ENCODE peak calls at places on chromosome 3, in ten cellular contexts. R, S, F, T, E, W, I, A, Y and K are unnamed samples.

GRCh38 chr3:94184781-94185180 is 121.9 kb downstream of the NSUN3 start:
- DNase-seq in R (no peak), S (no peak), F (no peak), T (no peak), E (peak), W (no peak), I (no peak), A (peak), Y (no peak), K (peak)

GRCh38 chr3:195441051-195441450 is 1.8 kb downstream of the ACAP2 start:
- DNase-seq in R (no peak), S (no peak), F (no peak), T (peak), E (no peak), W (no peak), I (no peak), A (no peak), Y (no peak), K (no peak)

GRCh38 chr3:172135766-172136729 is 96.7 kb downstream of the FNDC3B start:
- DNase-seq in R (no peak), S (no peak), F (no peak), T (peak), E (no peak), W (no peak), I (no peak), A (peak), Y (no peak), K (peak)

GRCh38 chr3:52299815-52300611 is 12.4 kb downstream of the GLYCTK start:
- DNase-seq in R (no peak), S (no peak), F (no peak), T (no peak), E (no peak), W (no peak), I (no peak), A (peak), Y (peak), K (no peak)

GRCh38 chr3:169966951-169967915 is 626 bp downstream of the SEC62 start:
- DNase-seq in R (peak), S (peak), F (no peak), T (peak), E (peak), W (peak), I (peak), A (peak), Y (peak), K (peak)

GRCh38 chr3:89113344-89113743 is 5.9 kb downstream of the EPHA3 start:
- DNase-seq in R (no peak), S (no peak), F (no peak), T (no peak), E (no peak), W (no peak), I (no peak), A (no peak), Y (no peak), K (no peak)

GRCh38 chr3:20305647-20306046 is 119.6 kb upstream of the SGO1 start:
- DNase-seq in R (no peak), S (no peak), F (no peak), T (no peak), E (no peak), W (no peak), I (no peak), A (no peak), Y (no peak), K (no peak)

GRCh38 chr3:111733856-111734255 is 125.2 kb upstream of the PHLDB2 start:
- DNase-seq in R (no peak), S (no peak), F (no peak), T (peak), E (no peak), W (peak), I (no peak), A (no peak), Y (no peak), K (no peak)